ENCODE peak calls at places on chromosomes 4 and X, in eight cellular contexts. One of them, this sample, is unnamed.

GRCh38 chr4:17773125-17773698 is 8.2 kb downstream of the FAM184B start:
- DNase-seq in GM06990: no peak
- DNase-seq in amygdala: no peak
- DNase-seq in CD8-positive, alpha-beta T cell: no peak
- DNase-seq in nucleus accumbens: no peak
- DNase-seq in HuH-7: no peak
- DNase-seq in uterus: no peak
- DNase-seq in stimulated activated effector memory CD8-positive, alpha-beta T cell treated with anti-CD3 and anti-CD28 coated beads, Interleukin-12 subunit alpha, Interleukin-12 subunit beta, amount 100 ng/mL, for 72 hours: no peak
- DNase-seq in this sample: no peak

GRCh38 chrX:74467656-74468055 is 46.4 kb downstream of the SLC16A2 start:
- DNase-seq in GM06990: no peak
- DNase-seq in amygdala: no peak
- DNase-seq in CD8-positive, alpha-beta T cell: no peak
- DNase-seq in nucleus accumbens: no peak
- DNase-seq in HuH-7: no peak
- DNase-seq in uterus: no peak
- DNase-seq in stimulated activated effector memory CD8-positive, alpha-beta T cell treated with anti-CD3 and anti-CD28 coated beads, Interleukin-12 subunit alpha, Interleukin-12 subunit beta, amount 100 ng/mL, for 72 hours: no peak
- DNase-seq in this sample: no peak

GRCh38 chr4:8373270-8373972 is 67.1 kb downstream of the ACOX3 start:
- DNase-seq in GM06990: no peak
- DNase-seq in amygdala: no peak
- DNase-seq in CD8-positive, alpha-beta T cell: no peak
- DNase-seq in nucleus accumbens: no peak
- DNase-seq in HuH-7: no peak
- DNase-seq in uterus: no peak
- DNase-seq in stimulated activated effector memory CD8-positive, alpha-beta T cell treated with anti-CD3 and anti-CD28 coated beads, Interleukin-12 subunit alpha, Interleukin-12 subunit beta, amount 100 ng/mL, for 72 hours: no peak
- DNase-seq in this sample: no peak

GRCh38 chr4:182978152-182978827 is 61.1 kb upstream of the DCTD start:
- DNase-seq in GM06990: peak
- DNase-seq in amygdala: no peak
- DNase-seq in CD8-positive, alpha-beta T cell: no peak
- DNase-seq in nucleus accumbens: no peak
- DNase-seq in HuH-7: no peak
- DNase-seq in uterus: no peak
- DNase-seq in stimulated activated effector memory CD8-positive, alpha-beta T cell treated with anti-CD3 and anti-CD28 coated beads, Interleukin-12 subunit alpha, Interleukin-12 subunit beta, amount 100 ng/mL, for 72 hours: no peak
- DNase-seq in this sample: no peak

GRCh38 chrX:101483705-101484104 is 1.6 kb upstream of the ARMCX4 start:
- DNase-seq in GM06990: no peak
- DNase-seq in amygdala: no peak
- DNase-seq in CD8-positive, alpha-beta T cell: no peak
- DNase-seq in nucleus accumbens: no peak
- DNase-seq in HuH-7: no peak
- DNase-seq in uterus: no peak
- DNase-seq in stimulated activated effector memory CD8-positive, alpha-beta T cell treated with anti-CD3 and anti-CD28 coated beads, Interleukin-12 subunit alpha, Interleukin-12 subunit beta, amount 100 ng/mL, for 72 hours: no peak
- DNase-seq in this sample: no peak

GRCh38 chr4:22348410-22348809 is 167.5 kb downstream of the ADGRA3 start:
- DNase-seq in GM06990: no peak
- DNase-seq in amygdala: no peak
- DNase-seq in CD8-positive, alpha-beta T cell: no peak
- DNase-seq in nucleus accumbens: no peak
- DNase-seq in HuH-7: no peak
- DNase-seq in uterus: no peak
- DNase-seq in stimulated activated effector memory CD8-positive, alpha-beta T cell treated with anti-CD3 and anti-CD28 coated beads, Interleukin-12 subunit alpha, Interleukin-12 subunit beta, amount 100 ng/mL, for 72 hours: no peak
- DNase-seq in this sample: no peak

GRCh38 chr4:56028165-56028564 is 79.4 kb downstream of the CEP135 start:
- DNase-seq in GM06990: no peak
- DNase-seq in amygdala: no peak
- DNase-seq in CD8-positive, alpha-beta T cell: no peak
- DNase-seq in nucleus accumbens: no peak
- DNase-seq in HuH-7: no peak
- DNase-seq in uterus: no peak
- DNase-seq in stimulated activated effector memory CD8-positive, alpha-beta T cell treated with anti-CD3 and anti-CD28 coated beads, Interleukin-12 subunit alpha, Interleukin-12 subunit beta, amount 100 ng/mL, for 72 hours: no peak
- DNase-seq in this sample: no peak

GRCh38 chrX:39609941-39610340 is 487.8 kb downstream of the BCOR start:
- DNase-seq in GM06990: no peak
- DNase-seq in amygdala: no peak
- DNase-seq in CD8-positive, alpha-beta T cell: no peak
- DNase-seq in nucleus accumbens: no peak
- DNase-seq in HuH-7: no peak
- DNase-seq in uterus: no peak
- DNase-seq in stimulated activated effector memory CD8-positive, alpha-beta T cell treated with anti-CD3 and anti-CD28 coated beads, Interleukin-12 subunit alpha, Interleukin-12 subunit beta, amount 100 ng/mL, for 72 hours: no peak
- DNase-seq in this sample: no peak

GRCh38 chr4:4439782-4440181 is 52.9 kb downstream of the NSG1 start:
- DNase-seq in GM06990: no peak
- DNase-seq in amygdala: no peak
- DNase-seq in CD8-positive, alpha-beta T cell: no peak
- DNase-seq in nucleus accumbens: no peak
- DNase-seq in HuH-7: no peak
- DNase-seq in uterus: no peak
- DNase-seq in stimulated activated effector memory CD8-positive, alpha-beta T cell treated with anti-CD3 and anti-CD28 coated beads, Interleukin-12 subunit alpha, Interleukin-12 subunit beta, amount 100 ng/mL, for 72 hours: no peak
- DNase-seq in this sample: no peak

GRCh38 chr4:32249040-32249439 is 1528.9 kb downstream of the PCDH7 start:
- DNase-seq in GM06990: no peak
- DNase-seq in amygdala: no peak
- DNase-seq in CD8-positive, alpha-beta T cell: no peak
- DNase-seq in nucleus accumbens: no peak
- DNase-seq in HuH-7: no peak
- DNase-seq in uterus: no peak
- DNase-seq in stimulated activated effector memory CD8-positive, alpha-beta T cell treated with anti-CD3 and anti-CD28 coated beads, Interleukin-12 subunit alpha, Interleukin-12 subunit beta, amount 100 ng/mL, for 72 hours: no peak
- DNase-seq in this sample: no peak

This sample was measured in NCI-H460.